ENCODE peak calls at places on chromosomes 7 and 10, in five cellular contexts. One of them, this sample, is unnamed.

GRCh38 chr7:5689118-5689517 is 92.3 kb downstream of the RNF216 start:
- DNase-seq in A549: no peak
- DNase-seq in GM12878: no peak
- DNase-seq in K562: no peak
- DNase-seq in SK-N-SH: no peak
- DNase-seq in this sample: peak

GRCh38 chr10:133309720-133310398 is 1.1 kb downstream of the ZNF511 start:
- DNase-seq in SK-N-SH: no peak
- DNase-seq in A549: no peak
- DNase-seq in GM12878: no peak
- DNase-seq in K562: no peak
- DNase-seq in this sample: no peak

GRCh38 chr7:138875794-138876193 is 77.8 kb upstream of the ATP6V0A4 start:
- DNase-seq in SK-N-SH: no peak
- DNase-seq in A549: no peak
- DNase-seq in GM12878: no peak
- DNase-seq in K562: no peak
- DNase-seq in this sample: peak

GRCh38 chr10:36463390-36463789 is 662.0 kb upstream of the ANKRD30A start:
- DNase-seq in SK-N-SH: no peak
- DNase-seq in K562: no peak
- DNase-seq in A549: no peak
- DNase-seq in GM12878: no peak
- DNase-seq in this sample: no peak

GRCh38 chr10:50623299-50624153 is at the start of gene SGMS1:
- DNase-seq in GM12878: no peak
- DNase-seq in K562: peak
- DNase-seq in A549: peak
- DNase-seq in SK-N-SH: peak
- DNase-seq in this sample: peak

GRCh38 chr10:132391372-132392020 is 5.5 kb upstream of the PWWP2B start:
- DNase-seq in GM12878: no peak
- DNase-seq in K562: no peak
- DNase-seq in A549: no peak
- DNase-seq in SK-N-SH: no peak
- DNase-seq in this sample: no peak

GRCh38 chr10:114694735-114695134 is 36.7 kb upstream of the ABLIM1 start:
- DNase-seq in GM12878: no peak
- DNase-seq in K562: peak
- DNase-seq in A549: peak
- DNase-seq in SK-N-SH: peak
- DNase-seq in this sample: no peak

GRCh38 chr10:30587522-30588031 is 42.0 kb downstream of the LYZL2 start:
- DNase-seq in K562: no peak
- DNase-seq in A549: no peak
- DNase-seq in GM12878: peak
- DNase-seq in SK-N-SH: no peak
- DNase-seq in this sample: no peak

GRCh38 chr7:156816943-156817572 is 75.9 kb downstream of the LMBR1 start:
- DNase-seq in GM12878: no peak
- DNase-seq in K562: no peak
- DNase-seq in SK-N-SH: peak
- DNase-seq in A549: no peak
- DNase-seq in this sample: peak

GRCh38 chr7:79610301-79610700 is 156.8 kb upstream of the MAGI2 start:
- DNase-seq in A549: no peak
- DNase-seq in SK-N-SH: peak
- DNase-seq in K562: no peak
- DNase-seq in GM12878: no peak
- DNase-seq in this sample: peak

GRCh38 chr10:43390333-43390732 is 18.7 kb downstream of the HNRNPF start:
- DNase-seq in SK-N-SH: no peak
- DNase-seq in K562: peak
- DNase-seq in A549: no peak
- DNase-seq in GM12878: no peak
- DNase-seq in this sample: no peak

GRCh38 chr10:77857272-77857671 is 69.3 kb downstream of the DLG5 start:
- DNase-seq in SK-N-SH: no peak
- DNase-seq in K562: no peak
- DNase-seq in GM12878: no peak
- DNase-seq in A549: no peak
- DNase-seq in this sample: no peak

GRCh38 chr7:56810466-56810865 is 321.8 kb downstream of the ZNF479 start:
- DNase-seq in K562: no peak
- DNase-seq in A549: no peak
- DNase-seq in SK-N-SH: no peak
- DNase-seq in GM12878: no peak
- DNase-seq in this sample: no peak

GRCh38 chr10:63241898-63242297 is 108.8 kb downstream of the NRBF2 start:
- DNase-seq in SK-N-SH: no peak
- DNase-seq in A549: no peak
- DNase-seq in K562: no peak
- DNase-seq in GM12878: no peak
- DNase-seq in this sample: no peak

GRCh38 chr7:155038335-155038734 is 31.8 kb upstream of the HTR5A start:
- DNase-seq in K562: no peak
- DNase-seq in A549: no peak
- DNase-seq in GM12878: no peak
- DNase-seq in SK-N-SH: no peak
- DNase-seq in this sample: no peak

GRCh38 chr7:24245362-24245761 is 38.6 kb upstream of the NPY start:
- DNase-seq in SK-N-SH: no peak
- DNase-seq in A549: no peak
- DNase-seq in K562: no peak
- DNase-seq in GM12878: no peak
- DNase-seq in this sample: no peak

GRCh38 chr7:74094224-74095095 is 10.9 kb downstream of the LIMK1 start:
- DNase-seq in K562: peak
- DNase-seq in A549: peak
- DNase-seq in GM12878: peak
- DNase-seq in SK-N-SH: peak
- DNase-seq in this sample: peak

GRCh38 chr7:158004123-158004490 is 583.5 kb downstream of the PTPRN2 start:
- DNase-seq in K562: no peak
- DNase-seq in SK-N-SH: no peak
- DNase-seq in A549: no peak
- DNase-seq in GM12878: no peak
- DNase-seq in this sample: no peak

GRCh38 chr10:27390681-27391080 is 113.4 kb upstream of the RAB18 start:
- DNase-seq in SK-N-SH: no peak
- DNase-seq in A549: no peak
- DNase-seq in K562: no peak
- DNase-seq in GM12878: no peak
- DNase-seq in this sample: peak

GRCh38 chr10:29646238-29646902 is 11.6 kb upstream of the SVIL start:
- DNase-seq in K562: no peak
- DNase-seq in GM12878: no peak
- DNase-seq in A549: no peak
- DNase-seq in SK-N-SH: peak
- DNase-seq in this sample: peak

GRCh38 chr7:120089968-120090367 is 183.0 kb upstream of the KCND2 start:
- DNase-seq in A549: peak
- DNase-seq in SK-N-SH: peak
- DNase-seq in GM12878: no peak
- DNase-seq in K562: peak
- DNase-seq in this sample: peak

GRCh38 chr10:34288634-34289033 is 526.5 kb downstream of the PARD3 start:
- DNase-seq in SK-N-SH: no peak
- DNase-seq in K562: no peak
- DNase-seq in A549: peak
- DNase-seq in GM12878: no peak
- DNase-seq in this sample: peak

GRCh38 chr10:3924344-3924743 is 139.3 kb upstream of the KLF6 start:
- DNase-seq in SK-N-SH: no peak
- DNase-seq in K562: no peak
- DNase-seq in A549: no peak
- DNase-seq in GM12878: no peak
- DNase-seq in this sample: peak

GRCh38 chr10:44422631-44423030 is 37.7 kb upstream of the CXCL12 start:
- DNase-seq in SK-N-SH: no peak
- DNase-seq in K562: no peak
- DNase-seq in A549: no peak
- DNase-seq in GM12878: no peak
- DNase-seq in this sample: no peak

GRCh38 chr7:85104432-85105205 is 82.2 kb downstream of the SEMA3D start:
- DNase-seq in SK-N-SH: no peak
- DNase-seq in GM12878: no peak
- DNase-seq in A549: no peak
- DNase-seq in K562: no peak
- DNase-seq in this sample: peak

GRCh38 chr7:106070567-106071254 is 41.4 kb downstream of the SYPL1 start:
- DNase-seq in GM12878: no peak
- DNase-seq in A549: no peak
- DNase-seq in K562: no peak
- DNase-seq in SK-N-SH: no peak
- DNase-seq in this sample: no peak

GRCh38 chr10:60803433-60803832 is 25.2 kb downstream of the CDK1 start:
- DNase-seq in GM12878: no peak
- DNase-seq in K562: no peak
- DNase-seq in A549: no peak
- DNase-seq in SK-N-SH: no peak
- DNase-seq in this sample: no peak

GRCh38 chr7:7830122-7830878 is 111.9 kb upstream of the RPA3 start:
- DNase-seq in GM12878: no peak
- DNase-seq in A549: no peak
- DNase-seq in SK-N-SH: no peak
- DNase-seq in K562: no peak
- DNase-seq in this sample: no peak

GRCh38 chr10:132709471-132709951 is 76.4 kb downstream of the NKX6-2 start:
- DNase-seq in GM12878: no peak
- DNase-seq in K562: no peak
- DNase-seq in A549: no peak
- DNase-seq in SK-N-SH: no peak
- DNase-seq in this sample: no peak

GRCh38 chr7:128022631-128023532 is 8.4 kb downstream of the LRRC4 start:
- DNase-seq in GM12878: no peak
- DNase-seq in SK-N-SH: peak
- DNase-seq in A549: peak
- DNase-seq in K562: no peak
- DNase-seq in this sample: peak

GRCh38 chr10:35424680-35425285 is 88.5 kb downstream of the CCNY start:
- DNase-seq in GM12878: no peak
- DNase-seq in SK-N-SH: no peak
- DNase-seq in K562: no peak
- DNase-seq in A549: no peak
- DNase-seq in this sample: no peak

GRCh38 chr7:44195901-44196300 is 4.9 kb upstream of the YKT6 start:
- DNase-seq in A549: no peak
- DNase-seq in GM12878: no peak
- DNase-seq in SK-N-SH: no peak
- DNase-seq in K562: no peak
- DNase-seq in this sample: peak

GRCh38 chr7:24828871-24829661 is 71.8 kb upstream of the GSDME start:
- DNase-seq in A549: no peak
- DNase-seq in K562: peak
- DNase-seq in GM12878: no peak
- DNase-seq in SK-N-SH: no peak
- DNase-seq in this sample: no peak

GRCh38 chr10:103967433-103968142 is 648 bp downstream of the SLK start:
- DNase-seq in GM12878: no peak
- DNase-seq in K562: peak
- DNase-seq in SK-N-SH: peak
- DNase-seq in A549: peak
- DNase-seq in this sample: no peak

GRCh38 chr10:103968441-103969391 is 1.8 kb downstream of the SLK start:
- DNase-seq in A549: no peak
- DNase-seq in GM12878: no peak
- DNase-seq in K562: no peak
- DNase-seq in SK-N-SH: no peak
- DNase-seq in this sample: peak

GRCh38 chr10:103969436-103969835 is 2.5 kb downstream of the SLK start:
- DNase-seq in GM12878: no peak
- DNase-seq in K562: no peak
- DNase-seq in SK-N-SH: no peak
- DNase-seq in A549: no peak
- DNase-seq in this sample: no peak

GRCh38 chr10:103966671-103967432 is at the start of gene SLK:
- DNase-seq in SK-N-SH: peak
- DNase-seq in A549: peak
- DNase-seq in GM12878: no peak
- DNase-seq in K562: peak
- DNase-seq in this sample: peak

DNA sequence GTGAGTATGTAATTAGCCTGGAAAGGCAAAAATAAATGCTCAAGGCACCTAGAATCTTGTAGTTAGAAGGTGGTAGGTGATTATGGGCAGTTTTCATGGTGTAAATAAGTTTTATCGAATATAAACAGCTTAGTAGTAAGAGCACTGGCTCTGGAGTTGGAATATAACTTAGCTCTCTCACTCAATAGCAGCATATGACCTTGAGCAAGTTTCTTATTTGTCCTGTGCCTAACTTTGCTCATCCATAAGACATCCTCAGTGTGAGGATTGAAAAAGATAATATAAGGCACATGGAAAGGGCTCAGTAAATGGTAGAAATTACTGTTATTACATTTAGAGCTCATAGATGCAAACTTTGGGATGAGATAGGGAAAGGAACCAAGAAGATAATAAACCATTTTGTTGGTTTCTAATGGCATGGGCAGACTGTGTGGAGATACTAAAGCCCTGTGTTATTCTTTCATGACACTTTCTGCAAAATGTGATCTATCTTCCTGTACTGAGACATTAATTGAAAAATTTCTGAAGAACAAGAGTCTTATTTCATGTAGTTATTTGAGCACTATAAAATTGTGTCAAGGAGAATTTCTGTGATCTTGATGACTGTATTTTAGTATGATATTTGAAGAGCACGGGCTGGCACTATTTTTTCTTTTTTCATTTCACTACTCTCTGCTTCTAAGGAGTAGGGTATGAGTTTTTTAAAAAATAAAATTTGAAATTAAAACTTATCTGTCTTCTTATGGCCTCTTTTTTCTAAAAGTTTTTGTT is 3.1 kb downstream of the SLK start:
- DNase-seq in SK-N-SH: no peak
- DNase-seq in K562: no peak
- DNase-seq in A549: no peak
- DNase-seq in GM12878: no peak
- DNase-seq in this sample: no peak
- TF ChIP-seq RCOR1 in SK-N-SH: no peak
- TF ChIP-seq RCOR1 in K562: no peak
- TF ChIP-seq RCOR1 in A549: no peak
- TF ChIP-seq RCOR1 in GM12878: no peak
- TF ChIP-seq RCOR1 in this sample: no peak

GRCh38 chr10:59702347-59702746 is 7.3 kb downstream of the SLC16A9 start:
- DNase-seq in K562: no peak
- DNase-seq in GM12878: no peak
- DNase-seq in SK-N-SH: no peak
- DNase-seq in A549: no peak
- DNase-seq in this sample: no peak
- TF ChIP-seq RCOR1 in K562: no peak
- TF ChIP-seq RCOR1 in GM12878: no peak
- TF ChIP-seq RCOR1 in SK-N-SH: no peak
- TF ChIP-seq RCOR1 in A549: no peak
- TF ChIP-seq RCOR1 in this sample: no peak

GRCh38 chr10:6044651-6045599 is 17.2 kb downstream of the IL2RA start:
- DNase-seq in GM12878: no peak
- DNase-seq in K562: no peak
- DNase-seq in A549: no peak
- DNase-seq in SK-N-SH: no peak
- DNase-seq in this sample: no peak
- TF ChIP-seq RCOR1 in GM12878: no peak
- TF ChIP-seq RCOR1 in K562: no peak
- TF ChIP-seq RCOR1 in A549: no peak
- TF ChIP-seq RCOR1 in SK-N-SH: no peak
- TF ChIP-seq RCOR1 in this sample: no peak

GRCh38 chr10:69057261-69057950 is 30.5 kb upstream of the SRGN start:
- DNase-seq in GM12878: no peak
- DNase-seq in K562: no peak
- DNase-seq in SK-N-SH: no peak
- DNase-seq in A549: no peak
- DNase-seq in this sample: no peak
- TF ChIP-seq RCOR1 in GM12878: no peak
- TF ChIP-seq RCOR1 in K562: no peak
- TF ChIP-seq RCOR1 in SK-N-SH: no peak
- TF ChIP-seq RCOR1 in A549: no peak
- TF ChIP-seq RCOR1 in this sample: no peak

This sample was measured in IMR-90.